ENCODE peak calls at places on chromosomes 5 and 9, in seven cellular contexts. P is A549, E is K562, H is sigmoid colon, W is GM12878, U is transverse colon, F is tibial nerve. G is an unnamed sample.
A peak's percentile ranks its signal among the peaks of the same experiment; 100 is the strongest.

GRCh38 chr5:126043684-126044083 is 379.5 kb upstream of the GRAMD2B start:
- DNase-seq in E (no peak), P (no peak), H (no peak), U (no peak), F (no peak), W (no peak), G (no peak)

GRCh38 chr5:178589180-178590140 is 733 bp downstream of the COL23A1 start:
- DNase-seq in F (no peak), W (no peak), P (no peak), H (no peak), E (peak; percentile 41), U (no peak), G (no peak)

GRCh38 chr5:84859056-84859455 is 474.4 kb upstream of the EDIL3 start:
- DNase-seq in E (no peak), F (no peak), P (no peak), H (no peak), W (no peak), U (no peak), G (no peak)

GRCh38 chr9:99023831-99024230 is 80.1 kb downstream of the COL15A1 start:
- DNase-seq in P (no peak), F (peak; percentile 44), U (no peak), W (no peak), H (no peak), E (peak; percentile 39), G (no peak)

GRCh38 chr5:64147849-64148441 is 17.7 kb upstream of the RNF180 start:
- DNase-seq in H (peak; percentile 73), E (peak; percentile 21), P (peak; percentile 44), U (peak; percentile 20), F (peak; percentile 64), W (no peak), G (peak; percentile 71)

GRCh38 chr9:95366731-95367325 is 49.3 kb upstream of the FANCC start:
- DNase-seq in H (no peak), W (no peak), P (no peak), U (no peak), E (no peak), F (no peak), G (no peak)

GRCh38 chr5:178941361-178941760 is 363 bp downstream of the ZNF454 start:
- DNase-seq in W (no peak), U (no peak), E (no peak), P (no peak), F (no peak), H (peak; percentile 69), G (no peak)

GRCh38 chr5:172749881-172750608 is 20.9 kb downstream of the DUSP1 start:
- DNase-seq in E (no peak), U (peak; percentile 39), F (no peak), P (no peak), W (no peak), H (peak; percentile 84), G (no peak)

GRCh38 chr9:116697341-116697740 is 10.2 kb downstream of the TRIM32 start:
- DNase-seq in E (no peak), F (no peak), H (no peak), P (no peak), U (no peak), W (no peak), G (no peak)

GRCh38 chr9:120730661-120731514 is 16.6 kb upstream of the MEGF9 start:
- DNase-seq in W (no peak), U (no peak), F (no peak), E (no peak), H (no peak), P (no peak), G (peak; percentile 84)

GRCh38 chr5:116577064-116577788 is 2.6 kb upstream of the SEMA6A start:
- DNase-seq in P (no peak), H (no peak), F (no peak), U (no peak), E (no peak), W (peak; percentile 92), G (no peak)

GRCh38 chr5:155258139-155258538 is 244.6 kb downstream of the KIF4B start:
- DNase-seq in H (no peak), E (no peak), U (no peak), W (no peak), F (peak; percentile 52), P (no peak), G (no peak)

GRCh38 chr5:33180900-33181299 is 259.9 kb upstream of the TARS1 start:
- DNase-seq in H (no peak), W (no peak), U (no peak), E (no peak), P (peak; percentile 52), F (no peak), G (no peak)

GRCh38 chr9:93567271-93567959 is 9.0 kb upstream of the PHF2 start:
- DNase-seq in F (no peak), U (no peak), P (no peak), E (peak; percentile 27), H (peak; percentile 63), W (no peak), G (no peak)

GRCh38 chr5:80216096-80216495 is 39.8 kb downstream of the SERINC5 start:
- DNase-seq in P (no peak), W (no peak), E (no peak), H (no peak), F (no peak), U (no peak), G (no peak)

GRCh38 chr5:100731768-100732167 is 171.3 kb downstream of the ST8SIA4 start:
- DNase-seq in H (no peak), W (peak; percentile 52), F (no peak), U (no peak), E (peak; percentile 2), P (no peak), G (no peak)

GRCh38 chr9:2066312-2067273 is 51.4 kb downstream of the SMARCA2 start:
- DNase-seq in W (no peak), U (no peak), E (no peak), F (no peak), P (peak; percentile 24), H (no peak), G (no peak)

GRCh38 chr9:68919666-68920065 is 94.2 kb downstream of the PRKACG start:
- DNase-seq in P (no peak), W (no peak), U (no peak), E (no peak), F (no peak), H (no peak), G (no peak)

GRCh38 chr9:124197177-124198095 is 60.3 kb upstream of the NEK6 start:
- DNase-seq in P (no peak), F (no peak), H (peak; percentile 59), W (peak; percentile 95), U (peak; percentile 32), E (peak; percentile 68), G (peak; percentile 5)

GRCh38 chr5:53260446-53260845 is 150.9 kb upstream of the MOCS2 start:
- DNase-seq in P (no peak), E (no peak), W (no peak), F (no peak), H (no peak), U (no peak), G (no peak)

GRCh38 chr5:53265043-53265442 is 155.5 kb upstream of the MOCS2 start:
- DNase-seq in F (no peak), P (no peak), U (no peak), W (no peak), E (no peak), H (no peak), G (no peak)

GRCh38 chr5:53263151-53263550 is 153.6 kb upstream of the MOCS2 start:
- DNase-seq in P (no peak), U (no peak), W (no peak), E (no peak), F (no peak), H (no peak), G (no peak)

GRCh38 chr5:53261245-53261644 is 151.7 kb upstream of the MOCS2 start:
- DNase-seq in P (no peak), E (no peak), W (no peak), F (no peak), U (no peak), H (no peak), G (no peak)

DNA sequence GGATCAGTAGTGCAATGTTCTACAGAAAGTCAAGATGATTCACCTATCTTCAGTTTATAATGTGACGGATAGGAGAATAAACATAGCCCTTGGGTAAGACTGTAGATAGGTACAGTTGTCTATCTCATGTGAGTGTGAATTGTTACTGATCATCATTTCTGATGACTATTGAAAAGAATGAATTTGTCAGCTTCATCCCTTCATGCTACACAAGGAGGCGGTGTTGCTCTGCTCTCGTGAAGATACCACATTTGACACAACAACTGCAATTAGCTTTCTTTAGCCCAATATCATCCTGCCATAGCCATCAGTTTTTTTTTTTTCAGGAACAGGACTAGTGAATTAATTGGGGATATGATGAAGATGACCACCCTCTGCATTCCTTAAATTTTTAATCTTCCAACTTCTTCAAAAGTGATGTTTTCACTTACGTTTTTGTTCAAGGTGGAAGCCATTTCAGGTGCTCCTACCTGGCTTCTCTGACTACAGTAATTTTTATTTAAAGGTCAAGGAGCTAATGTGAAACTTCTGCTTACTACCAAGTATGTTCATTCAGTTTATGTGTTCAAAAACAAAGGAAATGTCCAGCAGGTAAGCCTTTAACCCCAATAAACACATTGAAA is 152.9 kb upstream of the MOCS2 start:
- DNase-seq in W (no peak), P (peak; percentile 48), F (peak; percentile 38), E (peak; percentile 17), H (no peak), U (no peak), G (peak; percentile 27)
- TF ChIP-seq POLR2A in W (no peak), P (no peak), F (no peak), E (no peak), H (no peak), U (no peak), G (no peak)

GRCh38 chr5:147631428-147631985 is 121.6 kb upstream of the DPYSL3 start:
- DNase-seq in E (no peak), H (no peak), F (no peak), P (no peak), U (no peak), W (no peak), G (no peak)

GRCh38 chr5:147628054-147628895 is 118.4 kb upstream of the DPYSL3 start:
- DNase-seq in U (peak; percentile 61), E (peak; percentile 55), W (peak; percentile 28), P (peak; percentile 61), F (peak; percentile 87), H (no peak), G (peak; percentile 64)

GRCh38 chr5:147626494-147626893 is 116.6 kb upstream of the DPYSL3 start:
- DNase-seq in W (no peak), E (peak; percentile 5), P (no peak), H (no peak), F (no peak), U (no peak), G (no peak)

GRCh38 chr5:147633173-147633572 is 123.3 kb upstream of the DPYSL3 start:
- DNase-seq in W (no peak), P (no peak), E (no peak), F (no peak), U (no peak), H (no peak), G (no peak)

GRCh38 chr5:147629196-147629595 is 119.3 kb upstream of the DPYSL3 start:
- DNase-seq in W (no peak), F (no peak), H (no peak), U (no peak), P (no peak), E (no peak), G (no peak)
- H3K4me1 ChIP-seq in W (no peaks in the 10 kb centered on the region), F (no peaks in the 10 kb centered on the region), H (no peaks in the 10 kb centered on the region), U (no peaks in the 10 kb centered on the region), P (no peaks in the 10 kb centered on the region), E (no peaks in the 10 kb centered on the region), G (no peaks in the 10 kb centered on the region)

GRCh38 chr5:104213216-104213615 is 650.6 kb upstream of the NUDT12 start:
- DNase-seq in P (no peak), H (no peak), F (no peak), W (no peak), E (no peak), U (no peak), G (no peak)
- TF ChIP-seq EP300 in P (no peak), H (no peak), F (no peak), W (no peak), E (no peak), U (no peak), G (no peak)

GRCh38 chr9:128555180-128555721 is 2.9 kb downstream of the SPTAN1 start:
- DNase-seq in E (peak; percentile 29), P (peak; percentile 58), W (no peak), F (no peak), H (no peak), U (no peak), G (no peak)
- TF ChIP-seq POLR2A in E (no peak), P (no peak), W (no peak), F (no peak), H (no peak), U (no peak), G (no peak)

G was measured in stomach.